ENCODE peak calls at places on chromosomes 3 and 15, in four cellular contexts. One of them, this sample, is unnamed.

GRCh38 chr15:78257681-78258080 is 6.7 kb upstream of the DNAJA4 start:
- DNase-seq in K562: no peak
- DNase-seq in WTC11: no peak
- DNase-seq in A549: no peak
- DNase-seq in this sample: no peak

GRCh38 chr15:48515497-48515896 is 130.0 kb downstream of the FBN1 start:
- DNase-seq in K562: no peak
- DNase-seq in A549: no peak
- DNase-seq in WTC11: no peak
- DNase-seq in this sample: no peak

GRCh38 chr15:83794209-83794608 is 140.3 kb downstream of the ADAMTSL3 start:
- DNase-seq in A549: no peak
- DNase-seq in WTC11: no peak
- DNase-seq in K562: no peak
- DNase-seq in this sample: no peak

GRCh38 chr15:79007066-79007465 is 62.2 kb upstream of the CTSH start:
- DNase-seq in A549: peak
- DNase-seq in WTC11: peak
- DNase-seq in K562: peak
- DNase-seq in this sample: peak

GRCh38 chr15:86231864-86232801 is 152.5 kb downstream of the AGBL1 start:
- DNase-seq in A549: peak
- DNase-seq in K562: peak
- DNase-seq in WTC11: peak
- DNase-seq in this sample: peak

GRCh38 chr3:189745622-189746021 is 114.4 kb downstream of the TP63 start:
- DNase-seq in WTC11: no peak
- DNase-seq in A549: no peak
- DNase-seq in K562: no peak
- DNase-seq in this sample: no peak

GRCh38 chr3:157201648-157202278 is 41.8 kb upstream of the CCNL1 start:
- DNase-seq in K562: peak
- DNase-seq in WTC11: no peak
- DNase-seq in A549: peak
- DNase-seq in this sample: peak

GRCh38 chr3:51622868-51623267 is 48.2 kb upstream of the TEX264 start:
- DNase-seq in A549: no peak
- DNase-seq in K562: no peak
- DNase-seq in WTC11: no peak
- DNase-seq in this sample: no peak

GRCh38 chr3:95227092-95227491 is 1164.2 kb downstream of the NSUN3 start:
- DNase-seq in A549: no peak
- DNase-seq in WTC11: no peak
- DNase-seq in K562: no peak
- DNase-seq in this sample: no peak

GRCh38 chr15:99704444-99704838 is 28.8 kb downstream of the LYSMD4 start:
- DNase-seq in A549: peak
- DNase-seq in K562: peak
- DNase-seq in WTC11: no peak
- DNase-seq in this sample: peak

GRCh38 chr3:195823286-195823685 is 11.6 kb upstream of the MUC4 start:
- DNase-seq in K562: no peak
- DNase-seq in A549: no peak
- DNase-seq in WTC11: no peak
- DNase-seq in this sample: no peak

GRCh38 chr15:77715051-77715450 is 82.3 kb upstream of the LINGO1 start:
- DNase-seq in K562: no peak
- DNase-seq in A549: no peak
- DNase-seq in WTC11: no peak
- DNase-seq in this sample: no peak

GRCh38 chr3:61606196-61606595 is 44.8 kb downstream of the PTPRG start:
- DNase-seq in WTC11: no peak
- DNase-seq in K562: no peak
- DNase-seq in A549: no peak
- DNase-seq in this sample: no peak

GRCh38 chr3:61601831-61602230 is 40.5 kb downstream of the PTPRG start:
- DNase-seq in K562: no peak
- DNase-seq in WTC11: no peak
- DNase-seq in A549: no peak
- DNase-seq in this sample: no peak

GRCh38 chr3:61600195-61600594 is 38.8 kb downstream of the PTPRG start:
- DNase-seq in A549: no peak
- DNase-seq in K562: no peak
- DNase-seq in WTC11: no peak
- DNase-seq in this sample: peak

GRCh38 chr3:61605589-61606175 is 44.3 kb downstream of the PTPRG start:
- DNase-seq in K562: no peak
- DNase-seq in A549: no peak
- DNase-seq in WTC11: no peak
- DNase-seq in this sample: no peak

GRCh38 chr3:61602466-61602865 is 41.1 kb downstream of the PTPRG start:
- DNase-seq in K562: no peak
- DNase-seq in WTC11: no peak
- DNase-seq in A549: no peak
- DNase-seq in this sample: no peak
- TF ChIP-seq NR3C1 in K562: no peak
- TF ChIP-seq NR3C1 in WTC11: no peak
- TF ChIP-seq NR3C1 in A549: no peak
- TF ChIP-seq NR3C1 in this sample: no peak

GRCh38 chr3:194277547-194278091 is 73.5 kb downstream of the CPN2 start:
- DNase-seq in A549: no peak
- DNase-seq in WTC11: no peak
- DNase-seq in K562: no peak
- DNase-seq in this sample: no peak
- TF ChIP-seq NR3C1 in A549: no peak
- TF ChIP-seq NR3C1 in WTC11: no peak
- TF ChIP-seq NR3C1 in K562: no peak
- TF ChIP-seq NR3C1 in this sample: no peak

DNA sequence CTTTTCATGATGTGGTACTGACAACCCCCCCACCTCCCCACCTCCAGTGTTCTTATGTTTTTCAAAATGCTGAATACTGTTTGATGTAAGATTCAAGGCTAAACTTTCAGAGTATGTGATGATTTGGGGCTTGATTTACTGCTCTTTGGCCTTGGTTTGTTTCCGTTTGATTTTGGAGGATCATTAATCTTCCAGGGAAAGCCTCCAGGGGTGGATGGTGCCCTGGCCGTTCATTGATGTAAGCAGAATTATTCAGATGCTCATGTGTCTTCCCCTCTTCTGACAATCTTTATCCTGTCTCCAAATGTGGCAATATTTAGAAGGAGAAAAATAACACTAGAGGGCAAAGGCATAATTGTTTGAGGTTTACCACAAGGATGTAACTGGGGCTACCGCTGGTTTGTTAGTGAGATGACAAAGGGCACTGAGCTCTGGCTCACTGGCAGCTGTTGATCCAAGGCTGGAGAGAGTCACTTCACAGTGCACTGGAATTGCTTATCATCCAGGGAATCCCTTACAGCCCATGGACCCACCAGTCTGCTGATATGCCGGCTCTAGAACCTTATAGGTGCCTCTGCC is 18.2 kb upstream of the PLCL2 start:
- DNase-seq in WTC11: no peak
- DNase-seq in A549: no peak
- DNase-seq in K562: no peak
- DNase-seq in this sample: no peak
- TF ChIP-seq NR3C1 in WTC11: no peak
- TF ChIP-seq NR3C1 in A549: no peak
- TF ChIP-seq NR3C1 in K562: no peak
- TF ChIP-seq NR3C1 in this sample: no peak

DNA sequence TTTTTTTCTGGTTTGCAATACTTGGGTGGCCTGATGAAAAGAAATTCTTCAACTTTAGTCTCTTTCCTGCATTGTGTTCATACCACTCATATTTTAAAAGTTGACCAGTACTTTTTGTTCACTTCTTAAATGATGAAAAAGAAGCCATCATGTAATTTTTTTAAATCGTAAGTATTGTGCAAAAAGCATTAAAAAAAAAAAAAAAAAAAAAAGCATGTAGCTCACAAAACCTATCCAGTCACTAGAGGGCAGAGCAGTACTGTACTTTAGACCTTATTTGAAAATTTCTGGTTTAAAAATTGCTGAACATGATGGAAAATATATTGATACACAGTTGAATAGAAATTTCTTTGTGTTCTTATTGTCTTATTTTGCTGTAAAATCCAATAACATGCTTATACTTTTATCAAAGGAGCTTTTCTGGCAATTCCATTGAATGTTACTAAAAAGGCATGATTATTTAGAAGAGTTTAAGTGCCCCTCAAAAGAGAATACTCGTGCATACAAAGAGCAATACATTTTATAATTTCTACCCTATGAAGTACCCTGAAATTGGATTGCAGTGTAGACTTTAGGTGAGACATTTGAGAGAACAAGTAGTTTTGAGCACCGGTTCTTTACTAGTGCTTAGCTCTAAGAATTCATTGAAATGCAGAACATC is 137.7 kb downstream of the BBX start:
- DNase-seq in K562: no peak
- DNase-seq in A549: peak
- DNase-seq in WTC11: no peak
- DNase-seq in this sample: peak
- TF ChIP-seq NR3C1 in K562: no peak
- TF ChIP-seq NR3C1 in A549: no peak
- TF ChIP-seq NR3C1 in WTC11: no peak
- TF ChIP-seq NR3C1 in this sample: no peak

GRCh38 chr3:69715204-69715603 is 24.1 kb upstream of the MITF start:
- DNase-seq in A549: no peak
- DNase-seq in WTC11: no peak
- DNase-seq in K562: no peak
- DNase-seq in this sample: no peak

GRCh38 chr3:69712933-69713332 is 26.3 kb upstream of the MITF start:
- DNase-seq in K562: peak
- DNase-seq in WTC11: no peak
- DNase-seq in A549: no peak
- DNase-seq in this sample: no peak

GRCh38 chr3:69710153-69710977 is 28.9 kb upstream of the MITF start:
- DNase-seq in A549: no peak
- DNase-seq in WTC11: no peak
- DNase-seq in K562: no peak
- DNase-seq in this sample: no peak

GRCh38 chr3:69716119-69716518 is 23.1 kb upstream of the MITF start:
- DNase-seq in A549: no peak
- DNase-seq in WTC11: no peak
- DNase-seq in K562: no peak
- DNase-seq in this sample: no peak

DNA sequence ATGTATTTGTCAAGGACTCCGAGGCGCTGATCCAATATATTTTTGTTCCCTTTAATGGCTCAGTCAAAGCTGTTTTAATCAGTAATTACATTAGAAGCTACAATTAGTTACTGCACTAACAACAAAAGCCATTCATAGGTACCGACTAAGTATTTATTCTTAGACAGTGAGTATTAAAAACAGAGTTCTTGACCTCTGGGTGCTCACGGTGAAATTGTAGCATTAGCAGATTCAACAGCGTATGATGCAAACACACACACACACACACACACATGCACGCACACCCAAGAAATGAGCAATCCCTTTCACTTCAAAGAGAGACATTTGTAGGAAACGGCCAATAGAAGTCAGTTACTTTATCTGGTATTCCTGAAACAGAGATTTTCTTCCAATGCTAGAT is 27.0 kb upstream of the MITF start:
- DNase-seq in K562: no peak
- DNase-seq in A549: no peak
- DNase-seq in WTC11: no peak
- DNase-seq in this sample: no peak
- TF ChIP-seq NR3C1 in K562: no peak
- TF ChIP-seq NR3C1 in A549: no peak
- TF ChIP-seq NR3C1 in WTC11: no peak
- TF ChIP-seq NR3C1 in this sample: no peak

GRCh38 chr3:82055792-82056191 is 294.3 kb upstream of the GBE1 start:
- DNase-seq in K562: no peak
- DNase-seq in WTC11: no peak
- DNase-seq in A549: peak
- DNase-seq in this sample: no peak
- TF ChIP-seq NR3C1 in K562: no peak
- TF ChIP-seq NR3C1 in WTC11: no peak
- TF ChIP-seq NR3C1 in A549: no peak
- TF ChIP-seq NR3C1 in this sample: no peak

GRCh38 chr3:14646589-14647413 is 4.8 kb upstream of the CCDC174 start:
- DNase-seq in K562: no peak
- DNase-seq in A549: no peak
- DNase-seq in WTC11: no peak
- DNase-seq in this sample: no peak

GRCh38 chr3:14651440-14652251 is at the start of gene CCDC174:
- DNase-seq in A549: peak
- DNase-seq in WTC11: peak
- DNase-seq in K562: peak
- DNase-seq in this sample: peak

GRCh38 chr3:14650193-14650592 is 1.4 kb upstream of the CCDC174 start:
- DNase-seq in A549: no peak
- DNase-seq in WTC11: no peak
- DNase-seq in K562: no peak
- DNase-seq in this sample: no peak

GRCh38 chr3:14647976-14648955 is 3.3 kb upstream of the CCDC174 start:
- DNase-seq in K562: no peak
- DNase-seq in WTC11: no peak
- DNase-seq in A549: peak
- DNase-seq in this sample: no peak

GRCh38 chr3:14649466-14649865 is 2.1 kb upstream of the CCDC174 start:
- DNase-seq in WTC11: no peak
- DNase-seq in A549: no peak
- DNase-seq in K562: no peak
- DNase-seq in this sample: no peak
- TF ChIP-seq NR3C1 in WTC11: no peak
- TF ChIP-seq NR3C1 in A549: no peak
- TF ChIP-seq NR3C1 in K562: no peak
- TF ChIP-seq NR3C1 in this sample: no peak

DNA sequence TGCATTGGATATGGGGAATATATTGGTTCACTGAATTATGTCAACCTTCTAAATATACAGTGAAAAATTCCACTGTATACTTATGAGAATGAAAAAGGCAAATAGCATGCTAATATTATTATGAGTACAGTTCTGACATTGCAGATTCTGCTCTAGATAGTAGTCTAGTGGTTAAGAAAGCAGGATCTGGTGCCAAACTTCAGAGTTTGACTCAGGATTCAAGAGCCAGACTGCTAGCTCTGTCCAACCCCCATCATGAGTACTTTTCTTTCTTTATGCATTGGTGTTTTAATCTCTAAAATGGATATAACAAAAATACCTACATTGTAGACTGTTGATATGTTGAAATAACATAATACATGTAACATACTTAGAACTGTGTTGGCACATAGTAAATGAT is 57.3 kb upstream of the PLSCR4 start:
- DNase-seq in WTC11: no peak
- DNase-seq in A549: no peak
- DNase-seq in K562: no peak
- DNase-seq in this sample: no peak
- TF ChIP-seq NR3C1 in WTC11: no peak
- TF ChIP-seq NR3C1 in A549: no peak
- TF ChIP-seq NR3C1 in K562: no peak
- TF ChIP-seq NR3C1 in this sample: no peak